ENCODE peak calls at places on chromosomes 7 and 10, in seven cellular contexts. B is mesenchymal stem cell, W is mammary epithelial cell, S is GM23248, H is neural progenitor cell, X is fibroblast of lung, D is PC-3. O is an unnamed sample.

GRCh38 chr7:149153346-149153745 is 6.1 kb downstream of the ZNF398 start:
- DNase-seq in B (no peak), W (no peak), S (no peak), H (no peak), X (no peak), D (no peak), O (no peak)

GRCh38 chr10:77601488-77601887 is 36.1 kb downstream of the KCNMA1 start:
- DNase-seq in B (peak), W (no peak), S (peak), H (no peak), X (no peak), D (peak), O (peak)

GRCh38 chr10:69742928-69743602 is 58.6 kb upstream of the COL13A1 start:
- DNase-seq in B (peak), W (no peak), S (peak), H (peak), X (peak), D (peak), O (peak)

GRCh38 chr7:28055161-28055544 is 125.4 kb downstream of the JAZF1 start:
- DNase-seq in B (peak), W (no peak), S (peak), H (no peak), X (peak), D (peak), O (peak)

GRCh38 chr7:115838829-115839228 is 191.7 kb downstream of the TFEC start:
- DNase-seq in B (peak), W (no peak), S (peak), H (no peak), X (no peak), D (no peak), O (peak)

GRCh38 chr10:125201108-125201524 is 40.8 kb upstream of the CTBP2 start:
- DNase-seq in B (peak), W (peak), S (peak), H (no peak), X (peak), D (peak), O (peak)

GRCh38 chr7:159091480-159092475 is 52.9 kb downstream of the VIPR2 start:
- DNase-seq in B (no peak), W (no peak), S (no peak), H (no peak), X (no peak), D (no peak), O (no peak)

GRCh38 chr10:68053553-68053952 is 21.5 kb downstream of the HERC4 start:
- DNase-seq in B (no peak), W (no peak), S (peak), H (no peak), X (peak), D (no peak), O (peak)

GRCh38 chr10:95540514-95541052 is 20.6 kb downstream of the SORBS1 start:
- DNase-seq in B (no peak), W (no peak), S (no peak), H (no peak), X (no peak), D (no peak), O (no peak)

GRCh38 chr10:119518936-119519335 is 23.6 kb downstream of the RGS10 start:
- DNase-seq in B (peak), W (no peak), S (no peak), H (peak), X (no peak), D (no peak), O (no peak)

GRCh38 chr10:119518176-119518575 is 24.3 kb downstream of the RGS10 start:
- DNase-seq in B (no peak), W (no peak), S (no peak), H (no peak), X (no peak), D (no peak), O (no peak)

GRCh38 chr10:119516381-119517234 is 25.9 kb downstream of the RGS10 start:
- DNase-seq in B (peak), W (no peak), S (no peak), H (no peak), X (no peak), D (peak), O (no peak)

GRCh38 chr10:119515511-119516045 is 26.9 kb downstream of the RGS10 start:
- DNase-seq in B (no peak), W (no peak), S (no peak), H (no peak), X (no peak), D (no peak), O (no peak)

DNA sequence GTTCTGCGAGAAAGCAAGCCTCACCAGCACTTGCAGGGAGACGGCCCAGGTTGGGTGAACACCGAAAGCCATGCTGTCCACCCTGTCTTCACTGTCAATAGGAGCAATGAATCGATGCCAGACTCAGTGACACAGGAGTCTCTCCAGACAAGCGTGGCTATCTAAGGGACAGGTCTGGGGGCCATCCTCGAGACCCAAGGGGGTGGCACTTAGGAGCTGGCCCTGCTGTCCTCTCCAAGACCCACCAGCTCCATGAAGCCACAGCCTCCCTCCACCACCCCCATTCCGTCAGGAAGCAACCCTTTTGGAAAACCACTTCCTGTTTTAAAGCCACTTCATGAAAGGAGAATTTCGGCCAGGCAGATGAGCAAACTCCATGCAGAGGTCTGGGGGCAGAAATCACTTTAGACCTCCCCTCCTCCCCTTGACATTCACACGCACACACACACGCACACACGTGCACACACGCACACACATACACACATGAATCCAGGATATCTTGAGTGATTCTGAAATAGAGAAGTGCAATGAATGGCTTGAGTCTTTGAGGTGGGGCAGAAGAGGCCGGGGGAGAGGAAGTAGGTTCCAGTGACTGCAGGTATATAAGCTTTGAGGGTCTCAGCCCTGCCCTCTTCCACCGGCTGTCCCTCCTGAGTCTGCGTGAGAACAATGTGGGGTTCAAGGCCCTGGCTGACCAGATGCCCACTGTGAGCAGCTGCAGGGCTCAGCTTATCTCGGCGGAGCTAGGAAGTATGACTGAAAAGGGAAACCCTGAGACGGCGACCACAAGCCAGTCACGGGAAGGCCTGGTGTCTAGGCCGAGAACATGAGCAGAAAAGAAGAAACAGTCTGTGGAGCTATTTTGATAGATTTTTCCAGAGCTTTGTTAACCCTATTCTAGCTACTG is 25.0 kb downstream of the RGS10 start:
- DNase-seq in B (peak), W (no peak), S (peak), H (no peak), X (peak), D (peak), O (peak)
- H2AFZ ChIP-seq in B (no peak), W (no peak), S (peak), H (no peak), X (no peak), D (no peak), O (peak)

DNA sequence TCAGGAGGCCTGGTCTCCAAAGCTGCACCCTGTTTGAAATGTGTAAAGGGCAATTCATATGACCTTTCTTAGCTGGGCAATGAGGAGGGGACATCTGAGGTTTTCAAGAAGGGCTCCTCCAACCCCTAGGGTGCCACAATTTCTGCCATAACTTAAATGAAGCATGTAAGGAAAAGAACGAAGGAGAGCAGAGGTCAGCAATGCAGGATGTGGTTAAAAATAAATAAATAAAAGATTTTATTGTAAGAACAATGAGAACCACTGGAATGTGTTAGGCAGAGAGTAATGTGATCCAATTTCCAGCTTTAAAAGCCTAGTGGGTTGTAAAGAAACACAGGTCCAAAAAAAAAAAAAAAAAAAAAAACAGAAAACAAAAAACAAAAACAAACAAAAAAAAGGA is 673.1 kb downstream of the TNS3 start:
- DNase-seq in B (peak), W (peak), S (peak), H (no peak), X (peak), D (peak), O (peak)
- H3K27ac ChIP-seq in B (peak), W (peak), S (peak), H (no peak), X (peak), D (peak), O (peak)

DNA sequence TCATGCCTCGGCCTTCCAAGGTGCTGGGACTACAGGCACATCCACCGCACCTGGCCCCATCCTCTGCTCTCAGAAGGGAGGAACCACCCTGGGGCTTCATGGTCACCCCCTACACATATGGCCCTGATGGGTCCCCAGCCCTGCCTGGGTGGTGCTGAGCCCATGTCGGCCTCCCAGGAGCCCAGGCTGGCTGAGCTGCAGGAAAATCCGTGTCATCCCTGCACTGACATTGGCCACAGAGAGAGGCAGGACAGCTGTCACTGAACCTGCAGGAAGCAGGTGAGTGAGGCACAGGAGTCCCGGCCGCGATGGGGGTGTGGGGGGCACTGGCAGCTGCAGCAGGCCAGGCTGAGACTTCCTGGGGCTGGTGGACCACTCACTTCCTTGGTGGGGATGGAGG is 8.0 kb downstream of the GRIFIN start:
- DNase-seq in B (no peak), W (no peak), S (no peak), H (no peak), X (no peak), D (no peak), O (no peak)
- H2AFZ ChIP-seq in B (no peak), W (no peak), S (no peak), H (no peak), X (no peak), D (no peak), O (no peak)

GRCh38 chr7:100430450-100431285 is 1.0 kb downstream of the MEPCE start:
- DNase-seq in B (no peak), W (no peak), S (peak), H (peak), X (peak), D (no peak), O (peak)
- H3K27ac ChIP-seq in B (peak), W (peak), S (peak), H (peak), X (peak), D (peak), O (peak)

DNA sequence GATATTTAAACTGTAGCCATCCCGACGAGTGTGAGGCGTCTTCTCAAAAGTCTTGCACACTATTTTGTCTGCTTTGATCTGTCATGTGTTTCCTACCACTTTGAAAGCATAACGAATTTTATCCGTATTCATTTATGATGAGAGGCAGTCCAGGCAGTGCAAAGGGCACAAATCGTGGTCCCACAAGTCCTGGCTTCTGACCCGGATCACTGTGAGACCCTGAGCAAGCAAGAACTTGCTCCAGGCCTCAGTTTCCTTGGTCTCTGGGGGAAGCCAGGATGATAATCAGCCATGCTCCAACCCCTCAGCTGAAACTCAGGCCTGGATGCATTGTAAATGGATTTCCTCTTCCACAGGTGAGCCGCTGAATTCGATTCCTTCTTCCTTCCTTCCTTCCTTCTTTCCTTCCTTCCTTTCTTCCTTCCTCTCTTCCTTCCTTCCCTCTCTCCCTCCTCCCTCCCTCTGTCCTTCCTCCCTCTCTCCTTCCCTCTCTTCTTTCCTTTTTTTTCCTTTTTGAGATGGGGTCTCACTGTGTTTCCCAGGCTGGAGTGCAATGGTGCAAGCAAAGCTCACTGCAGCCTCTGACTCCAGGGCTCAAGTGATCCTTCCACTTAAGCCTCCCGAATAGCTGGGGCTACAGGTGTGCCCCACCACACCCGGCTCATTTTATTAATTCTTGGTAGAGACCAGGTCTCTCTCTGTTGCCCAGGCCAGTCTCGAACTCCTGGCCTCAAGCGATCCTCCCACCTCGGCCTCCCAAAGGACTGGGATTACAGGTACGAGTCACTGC is 18.4 kb upstream of the ZKSCAN1 start:
- DNase-seq in B (no peak), W (no peak), S (no peak), H (no peak), X (no peak), D (no peak), O (no peak)
- H2AFZ ChIP-seq in B (no peak), W (peak), S (peak), H (peak), X (peak), D (no peak), O (peak)

GRCh38 chr7:152760384-152761115 is 998 bp downstream of the ACTR3B start:
- DNase-seq in B (peak), W (no peak), S (peak), H (no peak), X (no peak), D (peak), O (peak)
- H3K27ac ChIP-seq in B (peak), W (peak), S (peak), H (no peak), X (peak), D (peak), O (peak)

GRCh38 chr10:65033957-65034356 is 1512.8 kb downstream of the REEP3 start:
- DNase-seq in B (no peak), W (no peak), S (no peak), H (no peak), X (no peak), D (no peak), O (no peak)
- H2AFZ ChIP-seq in B (no peak), W (no peak), S (no peak), H (no peak), X (no peak), D (no peak), O (no peak)

DNA sequence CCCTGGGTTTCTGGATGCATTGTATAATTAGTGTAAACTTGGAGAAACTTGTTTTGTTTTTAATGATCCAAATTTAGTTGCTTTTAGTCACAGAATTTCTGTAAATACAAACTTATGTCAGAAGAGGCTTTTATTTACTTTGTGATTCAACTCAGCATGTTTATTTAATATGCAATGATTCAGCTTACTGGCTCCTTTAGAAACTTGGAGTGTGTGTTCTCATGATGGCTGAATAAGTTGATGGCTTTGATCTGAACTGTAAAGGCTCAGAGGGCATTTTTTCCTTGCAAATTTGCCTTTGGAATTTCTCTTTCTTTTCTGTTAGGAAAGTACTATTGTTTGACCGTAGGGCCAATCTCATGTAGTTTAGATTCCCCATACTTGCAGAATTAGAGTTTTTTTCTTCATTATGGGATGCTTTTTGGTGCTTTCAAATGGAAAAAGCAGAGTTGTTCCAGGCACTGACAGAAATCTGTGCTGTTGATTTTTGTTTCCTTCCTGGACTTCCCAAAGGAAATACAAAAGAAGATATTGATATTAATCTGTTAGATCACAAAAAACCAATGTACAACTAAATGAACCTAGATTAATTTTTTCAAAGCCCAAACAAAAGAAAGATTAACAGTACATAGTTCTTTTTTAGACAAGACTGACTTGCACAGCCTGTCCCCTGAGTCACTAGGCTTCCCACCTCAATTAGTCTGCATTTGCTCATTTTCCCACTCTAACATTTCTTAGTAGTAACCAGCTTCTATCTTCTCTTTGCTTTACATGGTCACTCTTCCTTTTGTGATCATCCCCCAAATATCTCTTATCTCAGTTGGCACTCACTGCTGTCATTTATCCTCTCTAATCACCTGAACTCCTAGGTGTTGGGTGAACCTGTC is 96.8 kb upstream of the AGR3 start:
- DNase-seq in B (peak), W (peak), S (peak), H (no peak), X (peak), D (peak), O (peak)
- H3K27ac ChIP-seq in B (no peak), W (no peak), S (peak), H (no peak), X (peak), D (peak), O (peak)